ENCODE peak calls at places on chromosomes 11 and 22, in eight cellular contexts. S is NCI-H1694 treated with DMSO at 0.1 percent for 48 hours; E is activated CD4-positive, alpha-beta T cell treated with anti-CD3 and anti-CD28 coated beads, Interleukin-2, amount 50 U/mL, for 4 hours; N is RWPE2; V is mucosa of descending colon; Q is cardiac fibroblast; M is SIG-M5; T is EL. I is an unnamed sample.

GRCh38 chr11:20110908-20111669 is 49.2 kb downstream of the DBX1 start:
- DNase-seq in M (no peak), N (peak), S (peak), E (peak), V (no peak), T (peak), Q (peak), I (no peak)

GRCh38 chr11:116931206-116931953 is 94.0 kb upstream of the APOA1 start:
- DNase-seq in N (no peak), M (no peak), Q (peak), T (no peak), S (no peak), V (no peak), E (no peak), I (no peak)

GRCh38 chr11:2595205-2595604 is 104.6 kb downstream of the KCNQ1OT1 start:
- DNase-seq in E (no peak), V (no peak), Q (no peak), T (no peak), S (no peak), N (no peak), M (no peak), I (no peak)

GRCh38 chr22:49866646-49867045 is 13.0 kb downstream of the ZBED4 start:
- DNase-seq in T (no peak), V (no peak), Q (no peak), E (no peak), N (no peak), M (no peak), S (no peak), I (no peak)

GRCh38 chr11:639324-639977 is 2.4 kb downstream of the DRD4 start:
- DNase-seq in Q (no peak), N (no peak), T (no peak), V (no peak), E (no peak), S (no peak), M (no peak), I (no peak)

GRCh38 chr11:2142762-2143202 is 3.6 kb upstream of the IGF2 start:
- DNase-seq in S (no peak), N (no peak), T (peak), M (no peak), V (no peak), E (no peak), Q (peak), I (no peak)

GRCh38 chr11:541433-541885 is 4.1 kb downstream of the LRRC56 start:
- DNase-seq in N (no peak), S (no peak), Q (no peak), T (no peak), V (peak), M (no peak), E (no peak), I (no peak)

GRCh38 chr11:74754507-74755255 is 6.0 kb downstream of the RNF169 start:
- DNase-seq in E (no peak), M (no peak), T (peak), Q (peak), S (no peak), N (no peak), V (no peak), I (no peak)

GRCh38 chr22:19723990-19724827 is 870 bp downstream of the GP1BB start:
- DNase-seq in E (no peak), Q (peak), T (no peak), M (no peak), N (no peak), V (no peak), S (no peak), I (no peak)

GRCh38 chr22:34297536-34298120 is 377.4 kb upstream of the LARGE1 start:
- DNase-seq in E (no peak), T (no peak), M (no peak), Q (no peak), N (no peak), S (no peak), V (no peak), I (no peak)

GRCh38 chr11:116170526-116171120 is 602.2 kb downstream of the BUD13 start:
- DNase-seq in V (no peak), T (no peak), M (no peak), S (no peak), E (no peak), N (no peak), Q (no peak), I (no peak)

GRCh38 chr11:1122356-1123002 is 35.3 kb upstream of the MUC5AC start:
- DNase-seq in T (no peak), S (no peak), N (no peak), V (no peak), Q (no peak), E (no peak), M (no peak), I (no peak)

GRCh38 chr22:18983120-18983651 is 47.1 kb upstream of the PRODH start:
- DNase-seq in N (no peak), E (no peak), Q (no peak), S (no peak), M (no peak), T (no peak), V (no peak), I (no peak)

GRCh38 chr22:35821654-35822053 is 104.0 kb downstream of the APOL5 start:
- DNase-seq in Q (no peak), N (no peak), M (no peak), S (no peak), V (no peak), E (no peak), T (no peak), I (no peak)

GRCh38 chr11:104594228-104594958 is 303.9 kb downstream of the CASP12 start:
- DNase-seq in N (no peak), V (no peak), S (no peak), E (no peak), T (no peak), M (no peak), Q (no peak), I (no peak)

GRCh38 chr22:50599816-50600454 is 658 bp upstream of the MAPK8IP2 start:
- DNase-seq in V (no peak), N (peak), S (no peak), M (no peak), E (peak), T (no peak), Q (peak), I (no peak)

GRCh38 chr11:693415-693831 is 1.6 kb downstream of the DEAF1 start:
- DNase-seq in M (no peak), T (peak), S (no peak), V (peak), E (no peak), N (no peak), Q (peak), I (no peak)

GRCh38 chr22:50581950-50582561 is 593 bp downstream of the CHKB start:
- DNase-seq in M (no peak), Q (peak), E (no peak), T (peak), S (peak), V (no peak), N (no peak), I (peak)

GRCh38 chr11:125971618-125972017 is 25.8 kb downstream of the VSIG10L2 start:
- DNase-seq in Q (no peak), V (no peak), M (no peak), E (no peak), T (no peak), S (no peak), N (no peak), I (no peak)

GRCh38 chr22:46104170-46104880 is 46.0 kb upstream of the PPARA start:
- DNase-seq in E (no peak), V (no peak), M (no peak), T (no peak), S (no peak), Q (no peak), N (no peak), I (no peak)

GRCh38 chr11:133531971-133532651 is at the start of gene OPCML:
- DNase-seq in V (no peak), S (no peak), T (no peak), Q (no peak), N (no peak), M (no peak), E (no peak), I (no peak)

GRCh38 chr11:122634507-122634906 is 21.0 kb upstream of the UBASH3B start:
- DNase-seq in M (no peak), T (peak), N (no peak), E (no peak), Q (no peak), V (no peak), S (no peak), I (peak)

GRCh38 chr11:107653077-107653476 is 58.8 kb downstream of the SLN start:
- DNase-seq in S (no peak), N (no peak), E (no peak), Q (peak), V (no peak), T (no peak), M (no peak), I (no peak)

GRCh38 chr11:110952150-110952549 is 239.9 kb upstream of the ARHGAP20 start:
- DNase-seq in S (no peak), T (no peak), Q (no peak), N (no peak), E (no peak), V (no peak), M (no peak), I (no peak)

GRCh38 chr11:15653191-15653590 is 538.5 kb downstream of the INSC start:
- DNase-seq in N (no peak), Q (no peak), E (no peak), S (no peak), V (no peak), M (no peak), T (no peak), I (no peak)

GRCh38 chr11:114074546-114075342 is 15.2 kb downstream of the ZBTB16 start:
- DNase-seq in Q (no peak), T (no peak), S (no peak), V (no peak), M (no peak), E (no peak), N (no peak), I (no peak)

GRCh38 chr11:23226331-23226909 is 366.1 kb upstream of the CCDC179 start:
- DNase-seq in N (no peak), Q (peak), E (no peak), M (no peak), V (no peak), T (no peak), S (no peak), I (no peak)

GRCh38 chr11:92383430-92383829 is 158.8 kb downstream of the FAT3 start:
- DNase-seq in Q (peak), N (no peak), S (no peak), T (peak), M (no peak), E (no peak), V (no peak), I (no peak)

GRCh38 chr11:34674038-34674437 is 53.1 kb downstream of the EHF start:
- DNase-seq in S (no peak), N (no peak), T (no peak), V (no peak), E (no peak), Q (no peak), M (no peak), I (no peak)

GRCh38 chr11:134781335-134781970 is 369.4 kb upstream of the B3GAT1 start:
- DNase-seq in E (no peak), N (no peak), S (no peak), T (no peak), Q (no peak), M (no peak), V (no peak), I (no peak)

GRCh38 chr22:49576241-49577141 is 251.2 kb downstream of the BRD1 start:
- DNase-seq in S (no peak), T (no peak), V (no peak), N (no peak), M (no peak), Q (no peak), E (no peak), I (no peak)

GRCh38 chr22:19361501-19362103 is 69.9 kb downstream of the HIRA start:
- DNase-seq in Q (no peak), M (peak), V (no peak), E (no peak), T (no peak), N (no peak), S (no peak), I (no peak)

GRCh38 chr22:30582788-30583575 is 8.5 kb upstream of the GAL3ST1 start:
- DNase-seq in T (no peak), M (no peak), S (no peak), V (no peak), Q (peak), N (no peak), E (no peak), I (no peak)

GRCh38 chr22:19287076-19287724 is 4.3 kb downstream of the CLTCL1 start:
- DNase-seq in M (no peak), E (no peak), S (peak), V (no peak), T (peak), Q (no peak), N (peak), I (peak)

GRCh38 chr11:122743949-122744876 is 88.7 kb downstream of the UBASH3B start:
- DNase-seq in T (no peak), Q (no peak), V (peak), S (no peak), N (no peak), M (peak), E (peak), I (no peak)

I was measured in NCI-H446.